ENCODE peak calls at places on chromosomes 13 and 19, in eight cellular contexts. L, R, C, O, U, V, G and Q are unnamed samples.

GRCh38 chr13:40269086-40269485 is 397.4 kb downstream of the FOXO1 start:
- DNase-seq in V (no peak), O (no peak), L (no peak), G (no peak), U (no peak), R (no peak), C (no peak), Q (no peak)

GRCh38 chr19:861756-862528 is 2.5 kb downstream of the CFD start:
- DNase-seq in R (peak; percentile 94), C (no peak), G (peak; percentile 41), U (no peak), O (peak; percentile 95), V (peak; percentile 96), L (peak; percentile 95), Q (no peak)

GRCh38 chr13:76992548-76993001 is 694 bp downstream of the CLN5 start:
- DNase-seq in C (no peak), U (no peak), G (no peak), V (no peak), L (peak; percentile 29), R (peak; percentile 60), O (peak; percentile 39), Q (no peak)

GRCh38 chr19:29378543-29379105 is 147.2 kb upstream of the VSTM2B start:
- DNase-seq in U (peak; percentile 3), R (no peak), O (no peak), G (no peak), C (no peak), L (no peak), V (peak; percentile 19), Q (peak; percentile 89)

GRCh38 chr13:40974460-40975407 is 44.4 kb downstream of the ELF1 start:
- DNase-seq in L (no peak), R (peak; percentile 78), O (peak; percentile 81), G (peak; percentile 65), V (no peak), U (no peak), C (no peak), Q (no peak)

GRCh38 chr19:2181618-2181997 is 17.9 kb downstream of the DOT1L start:
- DNase-seq in C (no peak), G (no peak), V (no peak), U (no peak), L (no peak), O (no peak), R (no peak), Q (no peak)

GRCh38 chr13:20585371-20585770 is 18.4 kb downstream of the IFT88 start:
- DNase-seq in G (no peak), R (no peak), V (no peak), U (no peak), C (no peak), O (no peak), L (no peak), Q (no peak)

GRCh38 chr19:33809960-33810359 is 13.3 kb downstream of the KCTD15 start:
- DNase-seq in C (no peak), U (no peak), V (no peak), R (no peak), L (no peak), O (peak; percentile 17), G (no peak), Q (no peak)

GRCh38 chr13:26468203-26468602 is 89.3 kb upstream of the WASF3 start:
- DNase-seq in C (no peak), L (no peak), O (no peak), R (no peak), V (peak; percentile 32), G (no peak), U (no peak), Q (peak; percentile 72)

GRCh38 chr19:30237146-30237545 is 135.0 kb upstream of the ZNF536 start:
- DNase-seq in V (no peak), L (no peak), C (no peak), O (no peak), U (no peak), G (no peak), R (peak; percentile 32), Q (no peak)

GRCh38 chr19:46602392-46603194 is 1.5 kb downstream of the CALM3 start:
- DNase-seq in R (peak; percentile 28), U (no peak), V (no peak), L (peak; percentile 67), G (no peak), O (no peak), C (no peak), Q (no peak)

GRCh38 chr13:52010890-52011689 is at the start of gene ATP7B:
- DNase-seq in L (peak; percentile 57), V (peak; percentile 82), R (peak; percentile 81), O (peak; percentile 35), C (no peak), G (peak; percentile 49), U (no peak), Q (no peak)

GRCh38 chr19:15123900-15124299 is 16.7 kb downstream of the SYDE1 start:
- DNase-seq in C (peak; percentile 83), O (no peak), R (no peak), V (no peak), G (no peak), L (peak; percentile 76), U (peak; percentile 76), Q (no peak)

GRCh38 chr13:52348081-52348480 is 57.9 kb downstream of the THSD1 start:
- DNase-seq in U (no peak), R (no peak), L (no peak), C (no peak), V (no peak), G (no peak), O (no peak), Q (no peak)

GRCh38 chr13:79481685-79482052 is 714 bp downstream of the NDFIP2 start:
- DNase-seq in O (peak; percentile 32), L (peak; percentile 9), C (peak; percentile 28), G (no peak), U (no peak), R (no peak), V (no peak), Q (no peak)

GRCh38 chr19:35125270-35125717 is 9.6 kb downstream of the LGI4 start:
- DNase-seq in G (no peak), R (no peak), O (no peak), L (no peak), C (no peak), U (no peak), V (no peak), Q (no peak)
- H3K4me1 ChIP-seq in G (peaks cover 88% of the 10 kb centered on the region), R (peaks cover 7% of the 10 kb centered on the region), O (peaks cover 34% of the 10 kb centered on the region), L (peaks cover 8% of the 10 kb centered on the region), C (peaks cover 63% of the 10 kb centered on the region), U (peaks cover 13% of the 10 kb centered on the region), V (peaks cover 9% of the 10 kb centered on the region), Q (peaks cover 10% of the 10 kb centered on the region)

DNA sequence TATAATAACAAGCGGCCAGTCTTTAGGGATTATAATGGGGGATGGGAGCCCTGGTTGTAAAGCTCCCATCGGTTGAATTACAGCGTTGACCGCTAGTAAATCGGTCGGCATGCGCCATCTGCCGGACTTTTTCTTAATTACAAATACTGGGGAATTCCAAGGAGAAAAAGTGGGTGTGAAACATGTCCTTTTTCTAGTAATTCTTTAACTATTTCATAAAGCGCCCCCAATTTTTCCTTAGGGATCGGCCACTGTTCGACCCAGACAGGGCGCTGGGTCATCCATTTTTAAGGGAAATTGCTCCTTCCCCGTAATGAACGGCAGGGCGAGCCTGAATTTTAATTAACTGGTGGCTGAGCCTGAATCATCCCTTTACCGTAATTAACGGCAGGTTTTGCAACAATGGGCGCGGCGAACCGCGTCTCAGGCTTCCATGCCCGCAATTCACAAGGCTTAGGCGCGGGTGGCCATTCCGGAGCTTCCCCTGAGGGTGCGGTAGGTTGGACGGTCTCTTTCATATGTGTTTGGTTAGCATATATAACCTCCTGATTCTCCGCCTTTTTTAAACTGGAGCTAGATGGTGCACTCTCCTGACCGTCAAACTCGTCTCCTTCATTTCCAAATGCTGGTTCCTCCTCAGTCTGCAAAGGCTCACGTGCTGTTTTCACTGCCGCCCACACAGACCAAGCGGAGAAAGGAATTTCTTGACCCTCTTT is 30.2 kb upstream of the EVI5L start:
- DNase-seq in G (peak; percentile 60), O (peak; percentile 81), V (peak; percentile 88), C (peak; percentile 73), U (no peak), L (peak; percentile 73), R (peak; percentile 94), Q (no peak)
- TF ChIP-seq POLR2AphosphoS5 in G (no peak), O (no peak), V (no peak), C (no peak), U (no peak), L (no peak), R (no peak), Q (no peak)

GRCh38 chr19:3441986-3442329 is 38.4 kb downstream of the SMIM24 start:
- DNase-seq in U (no peak), V (no peak), L (peak; percentile 88), G (no peak), O (no peak), R (no peak), C (no peak), Q (no peak)

GRCh38 chr19:3444695-3445234 is 35.6 kb downstream of the SMIM24 start:
- DNase-seq in V (no peak), G (no peak), C (no peak), R (no peak), U (no peak), L (no peak), O (no peak), Q (no peak)

GRCh38 chr19:3443840-3444694 is 36.3 kb downstream of the SMIM24 start:
- DNase-seq in L (peak; percentile 76), O (no peak), V (peak; percentile 82), C (no peak), U (no peak), R (peak; percentile 80), G (peak; percentile 39), Q (peak; percentile 87)

GRCh38 chr19:3441089-3441985 is 39.0 kb downstream of the SMIM24 start:
- DNase-seq in U (no peak), O (no peak), L (no peak), R (no peak), V (no peak), G (no peak), C (no peak), Q (no peak)

DNA sequence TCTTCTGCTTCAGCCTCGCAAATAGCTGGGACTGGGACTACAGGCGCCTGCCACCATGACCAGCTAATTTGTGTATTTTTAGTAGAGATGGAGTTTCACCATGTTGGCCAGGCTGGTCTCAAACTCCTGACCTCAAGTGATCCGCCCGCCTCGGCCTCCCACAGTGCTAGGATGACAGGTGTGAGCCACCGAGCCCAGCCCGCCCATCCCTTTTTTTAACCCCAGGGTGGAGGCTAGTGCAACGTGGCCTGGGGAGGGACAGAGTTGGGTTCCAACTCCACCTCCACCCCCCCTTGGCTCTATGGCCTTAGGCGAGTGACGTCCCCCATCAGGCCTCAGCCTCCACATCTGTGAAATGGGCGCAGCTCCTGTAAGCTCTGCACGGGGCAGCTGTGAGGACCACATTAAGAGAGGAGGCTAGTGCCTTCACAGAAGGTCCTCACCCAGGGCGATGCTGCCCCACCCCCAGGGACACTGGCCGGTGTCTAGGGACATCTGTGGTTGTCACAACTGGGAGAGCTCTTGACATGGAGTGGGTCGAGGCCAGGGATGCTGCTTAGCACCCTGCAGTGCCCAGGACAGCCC is 37.7 kb downstream of the SMIM24 start:
- DNase-seq in L (no peak), R (no peak), C (no peak), V (no peak), O (no peak), G (no peak), U (no peak), Q (no peak)
- H3K36me3 ChIP-seq in L (peaks cover 32% of the 10 kb centered on the region), R (no peaks in the 10 kb centered on the region), C (peaks cover 90% of the 10 kb centered on the region), V (no peaks in the 10 kb centered on the region), O (peaks cover 85% of the 10 kb centered on the region), G (peaks cover 8% of the 10 kb centered on the region), U (no peaks in the 10 kb centered on the region), Q (peaks cover 69% of the 10 kb centered on the region)

DNA sequence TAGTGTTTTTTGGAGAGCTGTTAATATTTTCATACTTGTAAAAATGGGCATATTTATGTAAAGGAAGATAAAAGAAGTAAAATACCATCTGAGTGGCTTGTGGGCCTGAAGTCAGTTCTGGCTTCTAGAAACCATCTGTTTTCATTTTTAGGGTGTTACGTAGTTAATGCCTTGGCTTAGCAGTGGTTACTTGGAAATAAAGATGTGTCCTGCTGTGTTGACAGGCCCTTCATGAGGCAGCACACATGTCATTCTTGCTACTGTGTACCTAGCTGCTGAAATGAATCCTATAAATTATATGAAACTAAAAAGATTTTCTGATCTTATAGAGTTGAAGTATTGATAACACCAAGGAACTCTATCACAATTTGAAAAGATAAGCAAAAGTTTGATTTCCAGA is 16.0 kb downstream of the ILF3 start:
- DNase-seq in G (no peak), C (no peak), O (no peak), R (no peak), V (no peak), U (no peak), L (no peak), Q (no peak)
- H3K4me1 ChIP-seq in G (no peaks in the 10 kb centered on the region), C (peaks cover 53% of the 10 kb centered on the region), O (no peaks in the 10 kb centered on the region), R (no peaks in the 10 kb centered on the region), V (no peaks in the 10 kb centered on the region), U (no peaks in the 10 kb centered on the region), L (no peaks in the 10 kb centered on the region), Q (peaks cover 31% of the 10 kb centered on the region)